ENCODE peak calls at places on chromosomes 13 and 19, in nine cellular contexts. K, A, R, F, Z, B, E, H and J are unnamed samples.

GRCh38 chr19:16068696-16069259 is 7.5 kb upstream of the TPM4 start:
- DNase-seq in A (no peak), F (no peak), R (no peak), B (no peak), Z (no peak), E (no peak), K (no peak), H (no peak), J (no peak)

GRCh38 chr13:20391597-20392452 is 133.8 kb downstream of the CRYL1 start:
- DNase-seq in K (peak), B (no peak), Z (no peak), F (no peak), E (no peak), R (no peak), H (no peak), A (no peak), J (no peak)

GRCh38 chr19:55486971-55487883 is 1.0 kb upstream of the SSC5D start:
- DNase-seq in R (peak), E (peak), B (no peak), Z (no peak), H (peak), A (no peak), K (peak), F (no peak), J (no peak)

GRCh38 chr13:32278456-32278855 is 36.7 kb downstream of the ZAR1L start:
- DNase-seq in R (no peak), F (no peak), A (no peak), K (no peak), B (no peak), E (no peak), Z (no peak), H (no peak), J (no peak)

GRCh38 chr13:73687087-73687486 is 447.1 kb downstream of the KLF12 start:
- DNase-seq in A (no peak), R (no peak), K (no peak), E (no peak), B (no peak), Z (no peak), H (no peak), F (no peak), J (no peak)

GRCh38 chr19:55086730-55087541 is 11.3 kb downstream of the EPS8L1 start:
- DNase-seq in B (no peak), Z (peak), K (peak), R (peak), A (peak), E (no peak), H (peak), F (peak), J (peak)

GRCh38 chr13:30735025-30735967 is at the start of gene ALOX5AP:
- DNase-seq in E (no peak), K (no peak), H (no peak), R (no peak), F (no peak), Z (no peak), A (no peak), B (peak), J (no peak)

GRCh38 chr13:41762796-41763195 is 198.1 kb downstream of the VWA8 start:
- DNase-seq in A (no peak), E (no peak), F (no peak), K (no peak), R (no peak), H (no peak), Z (no peak), B (no peak), J (no peak)

GRCh38 chr13:29849071-29849541 is 1.3 kb downstream of the UBL3 start:
- DNase-seq in K (peak), Z (peak), A (no peak), F (peak), H (no peak), B (no peak), R (peak), E (peak), J (no peak)

GRCh38 chr19:36449059-36449670 is 30.7 kb upstream of the ZFP82 start:
- DNase-seq in R (no peak), K (no peak), Z (no peak), F (no peak), H (no peak), B (no peak), A (no peak), E (no peak), J (no peak)

GRCh38 chr19:33422369-33423180 is 49.1 kb downstream of the CEBPG start:
- DNase-seq in A (no peak), F (no peak), K (no peak), B (no peak), Z (no peak), E (no peak), R (no peak), H (no peak), J (no peak)

GRCh38 chr19:49854861-49855263 is 3.9 kb downstream of the PTOV1 start:
- DNase-seq in H (no peak), B (no peak), R (no peak), A (no peak), Z (peak), F (no peak), K (no peak), E (no peak), J (no peak)

GRCh38 chr13:50543767-50544166 is 299.7 kb downstream of the DLEU7 start:
- DNase-seq in E (no peak), R (no peak), H (no peak), K (peak), A (no peak), B (no peak), Z (no peak), F (no peak), J (no peak)

GRCh38 chr13:90696254-90696653 is 651.2 kb upstream of the MIR17HG start:
- DNase-seq in H (no peak), E (no peak), R (no peak), K (no peak), A (no peak), B (no peak), F (no peak), Z (no peak), J (no peak)

GRCh38 chr19:1122972-1123363 is 19.2 kb downstream of the GPX4 start:
- DNase-seq in B (no peak), R (no peak), K (peak), Z (no peak), A (no peak), F (no peak), E (peak), H (no peak), J (peak)